ENCODE peak calls at places on chromosomes 11 and 22, in ten cellular contexts. K is bronchial epithelial cell; W is MM.1S; U is GM23248; C is CD4-positive, CD25-positive, alpha-beta regulatory T cell; N is stomach; B is lower lobe of right lung; P is dorsolateral prefrontal cortex; T is transverse colon; Q is upper lobe of left lung. F is an unnamed sample.

GRCh38 chr11:19592842-19593241 is 119.8 kb upstream of the NAV2 start:
- DNase-seq in K (no peak), T (no peak), N (no peak), C (no peak), P (no peak), Q (no peak), U (no peak), W (no peak), B (no peak), F (no peak)

GRCh38 chr11:126494831-126495230 is 139.3 kb downstream of the ST3GAL4 start:
- DNase-seq in Q (no peak), U (no peak), K (no peak), N (no peak), P (no peak), T (no peak), C (no peak), W (no peak), B (no peak), F (no peak)

GRCh38 chr11:111378773-111379499 is at the start of gene POU2AF1:
- DNase-seq in B (no peak), P (no peak), K (no peak), W (peak; percentile 90), U (peak; percentile 91), Q (no peak), T (peak; percentile 75), N (no peak), C (peak; percentile 20), F (peak; percentile 75)

GRCh38 chr11:45209904-45210699 is 63.7 kb downstream of the PRDM11 start:
- DNase-seq in Q (peak; percentile 69), C (no peak), B (peak; percentile 82), K (no peak), W (no peak), U (peak; percentile 48), T (peak; percentile 72), N (peak; percentile 45), P (peak; percentile 89), F (no peak)

GRCh38 chr11:34160049-34160721 is 54.8 kb downstream of the NAT10 start:
- DNase-seq in B (no peak), W (no peak), K (no peak), P (no peak), U (no peak), T (no peak), Q (no peak), N (no peak), C (no peak), F (no peak)

GRCh38 chr11:4672470-4672869 is 25.2 kb downstream of the OR51E2 start:
- DNase-seq in B (no peak), U (no peak), Q (no peak), T (no peak), W (no peak), K (no peak), N (no peak), P (no peak), C (no peak), F (no peak)

GRCh38 chr22:30309981-30310672 is 16.6 kb downstream of the TBC1D10A start:
- DNase-seq in P (no peak), N (peak; percentile 77), C (no peak), T (peak; percentile 74), Q (peak; percentile 90), U (peak; percentile 87), K (peak; percentile 85), W (peak; percentile 57), B (peak; percentile 71), F (no peak)

GRCh38 chr22:19068784-19069271 is 53.4 kb downstream of the DGCR2 start:
- DNase-seq in N (no peak), U (no peak), T (no peak), K (no peak), Q (no peak), C (no peak), W (no peak), P (no peak), B (no peak), F (no peak)

GRCh38 chr22:42964994-42965699 is 49.8 kb downstream of the PACSIN2 start:
- DNase-seq in T (no peak), W (no peak), N (no peak), Q (no peak), P (no peak), B (no peak), U (no peak), K (no peak), C (no peak), F (no peak)

GRCh38 chr11:129766858-129767604 is 48.6 kb upstream of the TMEM45B start:
- DNase-seq in B (no peak), K (peak; percentile 27), N (peak; percentile 49), U (peak; percentile 58), W (peak; percentile 36), T (peak; percentile 37), C (no peak), Q (peak; percentile 28), P (no peak), F (peak; percentile 38)

GRCh38 chr11:2825261-2825885 is 60.2 kb downstream of the CDKN1C start:
- DNase-seq in K (peak; percentile 13), P (no peak), W (no peak), U (peak; percentile 80), B (peak; percentile 89), Q (peak; percentile 79), N (peak; percentile 56), C (no peak), T (peak; percentile 76), F (no peak)

GRCh38 chr11:86138958-86139357 is 70.1 kb upstream of the PICALM start:
- DNase-seq in T (no peak), C (no peak), W (peak; percentile 51), Q (peak; percentile 50), U (no peak), P (no peak), N (no peak), B (no peak), K (no peak), F (no peak)

DNA sequence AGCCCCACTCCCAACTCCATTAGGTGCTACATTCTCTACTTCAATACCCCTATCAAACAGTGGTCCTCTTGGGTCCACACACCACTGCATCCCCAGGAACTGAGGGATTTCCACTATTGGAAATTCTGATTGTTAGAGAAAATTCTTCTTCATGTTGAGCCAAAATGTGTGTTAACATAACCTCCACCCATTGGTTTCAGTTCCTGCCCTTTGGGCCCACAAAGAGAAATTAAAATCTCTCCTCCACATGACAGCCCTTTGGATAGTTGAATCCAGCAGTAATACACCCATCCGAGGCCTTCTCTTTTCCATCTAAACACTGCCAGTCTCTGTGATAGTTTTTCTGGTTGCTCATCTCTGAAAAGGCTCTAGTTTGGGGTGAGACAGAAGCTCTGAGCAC is 2.1 kb downstream of the VSIG2 start:
- DNase-seq in P (no peak), B (no peak), W (no peak), C (no peak), K (no peak), T (no peak), N (no peak), U (no peak), Q (no peak), F (no peak)
- H3K27me3 ChIP-seq in P (peaks cover 28% of the 10 kb centered on the region), B (no peaks in the 10 kb centered on the region), W (no peaks in the 10 kb centered on the region), C (no peaks in the 10 kb centered on the region), K (no peaks in the 10 kb centered on the region), T (peaks cover 37% of the 10 kb centered on the region), N (no peaks in the 10 kb centered on the region), U (peaks cover 42% of the 10 kb centered on the region), Q (no peaks in the 10 kb centered on the region), F (no peaks in the 10 kb centered on the region)

DNA sequence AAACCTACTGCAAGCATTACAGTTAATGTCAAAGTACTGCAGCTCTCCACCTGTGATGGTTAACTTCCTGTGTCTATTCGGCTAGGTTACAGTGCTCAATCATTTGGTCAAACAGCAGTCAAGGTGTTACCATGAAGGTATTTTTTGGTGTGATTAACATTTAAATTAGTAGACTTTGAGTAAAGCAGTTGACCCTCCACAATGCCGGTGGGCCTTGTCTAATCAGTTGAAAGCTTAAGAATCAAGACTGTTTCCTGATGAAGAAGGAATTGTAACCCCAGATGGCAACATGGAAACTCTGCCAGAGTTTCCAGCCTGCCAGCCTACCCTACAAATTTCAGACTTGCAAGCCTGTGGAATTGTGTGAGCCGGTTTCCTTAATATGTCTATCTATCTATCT is 683.9 kb downstream of the BRD1 start:
- DNase-seq in N (no peak), Q (no peak), C (no peak), K (no peak), W (no peak), T (no peak), U (no peak), P (no peak), B (no peak), F (no peak)
- H3K27me3 ChIP-seq in N (no peaks in the 10 kb centered on the region), Q (no peaks in the 10 kb centered on the region), C (no peaks in the 10 kb centered on the region), K (no peaks in the 10 kb centered on the region), W (peaks cover 83% of the 10 kb centered on the region), T (peaks cover 6% of the 10 kb centered on the region), U (no peaks in the 10 kb centered on the region), P (no peaks in the 10 kb centered on the region), B (peaks cover 32% of the 10 kb centered on the region), F (no peaks in the 10 kb centered on the region)

GRCh38 chr11:22456993-22457748 is 119.0 kb downstream of the SLC17A6 start:
- DNase-seq in Q (peak; percentile 31), N (no peak), C (no peak), U (no peak), P (no peak), T (no peak), K (peak; percentile 94), B (no peak), W (no peak), F (no peak)

GRCh38 chr11:22461626-22462025 is 123.4 kb downstream of the SLC17A6 start:
- DNase-seq in W (no peak), U (peak; percentile 42), T (no peak), Q (no peak), C (no peak), K (peak; percentile 65), B (no peak), N (no peak), P (no peak), F (no peak)

GRCh38 chr11:22459053-22459452 is 120.9 kb downstream of the SLC17A6 start:
- DNase-seq in K (peak; percentile 94), B (no peak), T (no peak), N (no peak), C (no peak), Q (no peak), P (no peak), U (peak; percentile 53), W (no peak), F (no peak)

GRCh38 chr11:22458141-22458540 is 120.0 kb downstream of the SLC17A6 start:
- DNase-seq in U (no peak), N (no peak), W (no peak), Q (no peak), K (no peak), C (no peak), T (no peak), P (no peak), B (no peak), F (no peak)

DNA sequence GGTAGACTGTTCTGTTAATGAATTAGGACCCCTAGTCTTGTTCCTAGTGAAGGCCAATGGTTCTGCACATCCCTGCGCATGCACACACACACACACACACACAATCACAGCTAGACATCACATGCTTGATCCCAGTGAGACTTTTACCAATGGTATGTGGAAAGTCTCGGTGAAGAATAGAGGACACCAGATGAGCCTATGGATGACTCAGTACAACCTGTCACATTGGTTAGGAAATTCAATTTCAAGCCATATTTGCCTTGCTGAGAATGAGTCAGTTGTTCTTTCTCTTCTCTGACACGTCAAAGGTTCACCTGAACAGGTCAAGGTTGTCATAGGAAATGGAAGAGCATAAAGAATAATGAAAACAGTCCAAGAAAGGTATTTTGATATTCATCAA is 122.0 kb downstream of the SLC17A6 start:
- DNase-seq in C (no peak), B (no peak), W (no peak), U (peak; percentile 5), K (peak; percentile 92), Q (no peak), P (no peak), N (no peak), T (no peak), F (no peak)
- H3K27me3 ChIP-seq in C (no peaks in the 10 kb centered on the region), B (no peaks in the 10 kb centered on the region), W (no peaks in the 10 kb centered on the region), U (no peaks in the 10 kb centered on the region), K (no peaks in the 10 kb centered on the region), Q (no peaks in the 10 kb centered on the region), P (no peaks in the 10 kb centered on the region), N (no peaks in the 10 kb centered on the region), T (no peaks in the 10 kb centered on the region), F (no peaks in the 10 kb centered on the region)

GRCh38 chr11:35658028-35658948 is 4.3 kb upstream of the TRIM44 start:
- DNase-seq in P (no peak), K (no peak), T (no peak), Q (no peak), N (no peak), W (no peak), C (no peak), U (peak; percentile 16), B (no peak), F (no peak)
- H3K27me3 ChIP-seq in P (no peaks in the 10 kb centered on the region), K (no peaks in the 10 kb centered on the region), T (peaks cover 34% of the 10 kb centered on the region), Q (no peaks in the 10 kb centered on the region), N (no peaks in the 10 kb centered on the region), W (no peaks in the 10 kb centered on the region), C (peaks cover 19% of the 10 kb centered on the region), U (no peaks in the 10 kb centered on the region), B (no peaks in the 10 kb centered on the region), F (no peaks in the 10 kb centered on the region)

F was measured in CD4-positive, alpha-beta T cell.